ENCODE peak calls at places on chromosomes 1 and 21, in five cellular contexts. M, X, R, T and P are unnamed samples.

GRCh38 chr21:42703173-42703908 is 49.9 kb downstream of the PDE9A start:
- DNase-seq in X (no peak), T (no peak), R (no peak), M (no peak), P (no peak)

GRCh38 chr1:54884135-54884586 is 2.8 kb downstream of the DHCR24 start:
- DNase-seq in R (peak), M (no peak), X (no peak), T (no peak), P (no peak)

GRCh38 chr1:23548704-23549143 is 10.6 kb downstream of the ID3 start:
- DNase-seq in X (no peak), T (no peak), R (peak), M (no peak), P (no peak)

GRCh38 chr1:175887521-175887920 is 144.1 kb upstream of the TNR start:
- DNase-seq in T (no peak), M (no peak), R (no peak), X (no peak), P (no peak)

GRCh38 chr1:224054611-224055010 is 59.3 kb upstream of the FBXO28 start:
- DNase-seq in X (no peak), R (no peak), T (no peak), M (no peak), P (no peak)

GRCh38 chr1:29202053-29202452 is 20.4 kb upstream of the SRSF4 start:
- DNase-seq in X (no peak), M (no peak), T (no peak), R (no peak), P (no peak)

GRCh38 chr1:37038079-37038702 is 3.9 kb upstream of the GRIK3 start:
- DNase-seq in T (no peak), R (peak), M (no peak), X (peak), P (peak)

GRCh38 chr1:9628541-9629444 is 22.7 kb upstream of the PIK3CD start:
- DNase-seq in R (no peak), M (no peak), T (peak), X (no peak), P (no peak)

GRCh38 chr1:25774921-25775774 is 24.8 kb upstream of the SELENON start:
- DNase-seq in M (no peak), T (peak), R (no peak), X (peak), P (no peak)

GRCh38 chr1:45928486-45929205 is 125.2 kb downstream of the MAST2 start:
- DNase-seq in R (peak), M (no peak), X (no peak), T (no peak), P (no peak)

GRCh38 chr1:59601811-59602210 is 212.9 kb upstream of the HOOK1 start:
- DNase-seq in M (no peak), T (no peak), X (no peak), R (no peak), P (no peak)

GRCh38 chr1:239253032-239253431 is 133.3 kb upstream of the CHRM3 start:
- DNase-seq in T (no peak), X (no peak), R (no peak), M (no peak), P (no peak)

GRCh38 chr1:223143760-223144248 is 756 bp upstream of the TLR5 start:
- DNase-seq in T (no peak), R (no peak), M (no peak), X (peak), P (no peak)

GRCh38 chr1:5481889-5482288 is 510.3 kb downstream of the NPHP4 start:
- DNase-seq in R (no peak), M (no peak), T (no peak), X (no peak), P (no peak)

GRCh38 chr1:62295921-62296451 is 23.2 kb downstream of the KANK4 start:
- DNase-seq in X (no peak), T (no peak), M (no peak), R (peak), P (no peak)

GRCh38 chr21:42089093-42089631 is 18.0 kb downstream of the UMODL1 start:
- DNase-seq in T (no peak), X (no peak), M (no peak), R (no peak), P (no peak)

GRCh38 chr1:114108741-114109255 is 44.9 kb downstream of the SYT6 start:
- DNase-seq in R (peak), T (no peak), X (no peak), M (no peak), P (no peak)

GRCh38 chr1:41341365-41341683 is 19.9 kb upstream of the FOXO6 start:
- DNase-seq in X (no peak), T (no peak), R (no peak), M (no peak), P (no peak)

GRCh38 chr1:156196445-156196844 is 2.5 kb downstream of the SLC25A44 start:
- DNase-seq in R (no peak), X (no peak), T (no peak), M (no peak), P (no peak)

GRCh38 chr1:183588827-183589226 is 1.4 kb downstream of the NCF2 start:
- DNase-seq in M (no peak), X (no peak), T (no peak), R (no peak), P (no peak)

GRCh38 chr1:183044893-183045649 is 21.9 kb downstream of the LAMC1 start:
- DNase-seq in M (no peak), R (no peak), T (no peak), X (no peak), P (no peak)

GRCh38 chr1:215526147-215526845 is 40.8 kb upstream of the KCTD3 start:
- DNase-seq in X (peak), M (no peak), T (no peak), R (peak), P (peak)

GRCh38 chr1:160117709-160118183 is 2.2 kb downstream of the ATP1A2 start:
- DNase-seq in R (no peak), T (no peak), X (no peak), M (no peak), P (no peak)

GRCh38 chr1:18575620-18576019 is 55.0 kb upstream of the PAX7 start:
- DNase-seq in R (no peak), T (peak), X (no peak), M (no peak), P (peak)

GRCh38 chr21:39022901-39023693 is 160.2 kb downstream of the PSMG1 start:
- DNase-seq in R (peak), X (peak), M (peak), T (no peak), P (no peak)

GRCh38 chr1:56070601-56071000 is 508.8 kb downstream of the PLPP3 start:
- DNase-seq in R (peak), T (no peak), M (no peak), X (no peak), P (no peak)

GRCh38 chr1:1001057-1001630 is 1.2 kb upstream of the HES4 start:
- DNase-seq in R (peak), T (no peak), M (no peak), X (no peak), P (no peak)

GRCh38 chr1:162996261-162996660 is 72.9 kb upstream of the RGS4 start:
- DNase-seq in X (no peak), T (no peak), M (no peak), R (no peak), P (no peak)

GRCh38 chr1:236550961-236551851 is 27.4 kb downstream of the LGALS8 start:
- DNase-seq in X (no peak), M (no peak), T (no peak), R (no peak), P (no peak)

GRCh38 chr21:18369115-18369514 is 34.5 kb downstream of the TMPRSS15 start:
- DNase-seq in T (no peak), M (no peak), R (no peak), X (peak), P (peak)

GRCh38 chr21:15472108-15472507 is 257.7 kb upstream of the USP25 start:
- DNase-seq in T (no peak), X (no peak), R (no peak), M (no peak), P (no peak)

GRCh38 chr1:155077346-155077745 is 1.3 kb upstream of the EFNA3 start:
- DNase-seq in T (no peak), M (no peak), R (no peak), X (no peak), P (no peak)

GRCh38 chr21:16159213-16159970 is 429.6 kb downstream of the USP25 start:
- DNase-seq in X (no peak), R (peak), T (no peak), M (no peak), P (no peak)

GRCh38 chr1:161799792-161800191 is 33.7 kb downstream of the ATF6 start:
- DNase-seq in M (no peak), T (no peak), R (no peak), X (no peak), P (no peak)

GRCh38 chr1:153349363-153350340 is 1.0 kb upstream of the PGLYRP4 start:
- DNase-seq in M (no peak), R (no peak), T (no peak), X (peak), P (no peak)

GRCh38 chr1:77412794-77413530 is 131.1 kb downstream of the AK5 start:
- DNase-seq in M (no peak), T (no peak), X (no peak), R (no peak), P (no peak)

GRCh38 chr1:245621589-245621988 is 466.8 kb downstream of the KIF26B start:
- DNase-seq in T (no peak), R (no peak), X (peak), M (no peak), P (peak)

GRCh38 chr1:28087614-28088167 is 719 bp downstream of the EYA3 start:
- DNase-seq in T (no peak), M (no peak), X (no peak), R (peak), P (no peak)

GRCh38 chr1:227774721-227775665 is 39.8 kb downstream of the SNAP47 start:
- DNase-seq in X (no peak), T (no peak), R (no peak), M (no peak), P (no peak)

GRCh38 chr21:41680444-41681335 is 86.2 kb downstream of the RIPK4 start:
- DNase-seq in R (no peak), T (no peak), X (peak), M (no peak), P (peak)